ENCODE peak calls at places on chromosomes 12 and 14, in five cellular contexts. W is left cardiac atrium; P is gastrocnemius medialis; U is sigmoid colon; Q is stimulated activated CD4-positive, alpha-beta T cell treated with anti-CD3 and anti-CD28 coated beads, Interleukin-1b, Interleukin-23, amount 100 ng/mL, for 1 hour. Z is an unnamed sample.

GRCh38 chr12:12546314-12546772 is 16.3 kb downstream of the DUSP16 start:
- DNase-seq in W (no peak), U (no peak), P (no peak), Q (no peak), Z (no peak)

GRCh38 chr12:101696477-101697196 is 803 bp upstream of the CHPT1 start:
- DNase-seq in Q (no peak), U (peak), W (peak), P (peak), Z (peak)

GRCh38 chr14:47899685-47900084 is 224.3 kb upstream of the MDGA2 start:
- DNase-seq in P (no peak), W (no peak), U (no peak), Q (no peak), Z (no peak)

GRCh38 chr14:104795781-104796681 is 483 bp upstream of the AKT1 start:
- DNase-seq in Q (peak), W (peak), U (no peak), P (no peak), Z (no peak)

GRCh38 chr12:124852329-124852831 is 11.3 kb downstream of the SCARB1 start:
- DNase-seq in P (no peak), W (peak), U (peak), Q (no peak), Z (no peak)

GRCh38 chr12:126069549-126070165 is 1004.4 kb downstream of the AACS start:
- DNase-seq in U (no peak), P (no peak), Q (peak), W (no peak), Z (peak)

GRCh38 chr12:104750061-104750460 is 208.0 kb downstream of the SLC41A2 start:
- DNase-seq in P (no peak), W (no peak), U (no peak), Q (no peak), Z (no peak)

GRCh38 chr12:25295361-25295760 is 44.6 kb upstream of the KRAS start:
- DNase-seq in Q (no peak), U (no peak), W (no peak), P (no peak), Z (no peak)

GRCh38 chr12:53944907-53945847 is 6.5 kb downstream of the HOXC13 start:
- DNase-seq in U (no peak), Q (no peak), W (no peak), P (no peak), Z (no peak)

GRCh38 chr12:66036317-66036716 is 94.2 kb downstream of the LLPH start:
- DNase-seq in P (peak), U (no peak), W (peak), Q (no peak), Z (peak)

Z was measured in cerebellar cortex.